ENCODE peak calls at places on chromosomes 2 and 18, in six cellular contexts. One of them, this sample, is unnamed.

GRCh38 chr2:47867205-47867604 is 39.1 kb downstream of the FBXO11 start:
- DNase-seq in WERI-Rb-1: no peak
- DNase-seq in neural crest cell: no peak
- DNase-seq in ovary: no peak
- DNase-seq in fibroblast of lung: peak
- DNase-seq in BE2C: peak
- DNase-seq in this sample: no peak

GRCh38 chr2:241315879-241316700 is at the start of gene SEPTIN2:
- DNase-seq in WERI-Rb-1: peak
- DNase-seq in ovary: peak
- DNase-seq in neural crest cell: peak
- DNase-seq in BE2C: no peak
- DNase-seq in fibroblast of lung: peak
- DNase-seq in this sample: peak

GRCh38 chr2:187054501-187055319 is 205.7 kb upstream of the ZSWIM2 start:
- DNase-seq in neural crest cell: no peak
- DNase-seq in BE2C: no peak
- DNase-seq in ovary: no peak
- DNase-seq in fibroblast of lung: no peak
- DNase-seq in WERI-Rb-1: peak
- DNase-seq in this sample: peak

GRCh38 chr2:110783474-110783873 is 51.1 kb downstream of the ACOXL start:
- DNase-seq in neural crest cell: no peak
- DNase-seq in WERI-Rb-1: no peak
- DNase-seq in fibroblast of lung: no peak
- DNase-seq in ovary: no peak
- DNase-seq in BE2C: no peak
- DNase-seq in this sample: no peak

GRCh38 chr2:118032169-118033013 is 18.5 kb upstream of the CCDC93 start:
- DNase-seq in ovary: peak
- DNase-seq in BE2C: peak
- DNase-seq in neural crest cell: peak
- DNase-seq in fibroblast of lung: peak
- DNase-seq in WERI-Rb-1: peak
- DNase-seq in this sample: peak

GRCh38 chr18:27861539-27861938 is 315.4 kb downstream of the CDH2 start:
- DNase-seq in BE2C: peak
- DNase-seq in neural crest cell: no peak
- DNase-seq in WERI-Rb-1: peak
- DNase-seq in ovary: no peak
- DNase-seq in fibroblast of lung: no peak
- DNase-seq in this sample: no peak

GRCh38 chr2:132701810-132702209 is 31.8 kb upstream of the LYPD1 start:
- DNase-seq in ovary: no peak
- DNase-seq in BE2C: no peak
- DNase-seq in fibroblast of lung: peak
- DNase-seq in WERI-Rb-1: no peak
- DNase-seq in neural crest cell: no peak
- DNase-seq in this sample: no peak

GRCh38 chr18:79588636-79589481 is 90.7 kb upstream of the CTDP1 start:
- DNase-seq in ovary: peak
- DNase-seq in fibroblast of lung: peak
- DNase-seq in neural crest cell: no peak
- DNase-seq in BE2C: no peak
- DNase-seq in WERI-Rb-1: no peak
- DNase-seq in this sample: peak

GRCh38 chr2:23330214-23330613 is 54.8 kb upstream of the KLHL29 start:
- DNase-seq in WERI-Rb-1: peak
- DNase-seq in ovary: no peak
- DNase-seq in BE2C: no peak
- DNase-seq in fibroblast of lung: no peak
- DNase-seq in neural crest cell: peak
- DNase-seq in this sample: peak

GRCh38 chr2:207245526-207245925 is 79.8 kb upstream of the KLF7 start:
- DNase-seq in BE2C: no peak
- DNase-seq in neural crest cell: no peak
- DNase-seq in ovary: no peak
- DNase-seq in WERI-Rb-1: no peak
- DNase-seq in fibroblast of lung: no peak
- DNase-seq in this sample: peak

GRCh38 chr2:25380586-25381360 is 39.0 kb upstream of the DNMT3A start:
- DNase-seq in neural crest cell: no peak
- DNase-seq in WERI-Rb-1: peak
- DNase-seq in ovary: no peak
- DNase-seq in fibroblast of lung: no peak
- DNase-seq in BE2C: no peak
- DNase-seq in this sample: no peak

GRCh38 chr2:127174977-127175376 is 45.1 kb downstream of the CYP27C1 start:
- DNase-seq in ovary: peak
- DNase-seq in WERI-Rb-1: peak
- DNase-seq in fibroblast of lung: no peak
- DNase-seq in BE2C: peak
- DNase-seq in neural crest cell: no peak
- DNase-seq in this sample: no peak

GRCh38 chr2:147173186-147173575 is 671.6 kb upstream of the ACVR2A start:
- DNase-seq in BE2C: no peak
- DNase-seq in ovary: no peak
- DNase-seq in WERI-Rb-1: no peak
- DNase-seq in neural crest cell: no peak
- DNase-seq in fibroblast of lung: peak
- DNase-seq in this sample: no peak

GRCh38 chr2:227234432-227234831 is 70.0 kb downstream of the COL4A3 start:
- DNase-seq in neural crest cell: no peak
- DNase-seq in BE2C: no peak
- DNase-seq in ovary: no peak
- DNase-seq in WERI-Rb-1: no peak
- DNase-seq in fibroblast of lung: no peak
- DNase-seq in this sample: no peak

GRCh38 chr2:145116834-145117233 is 596.9 kb upstream of the ZEB2 start:
- DNase-seq in ovary: no peak
- DNase-seq in WERI-Rb-1: no peak
- DNase-seq in neural crest cell: no peak
- DNase-seq in fibroblast of lung: no peak
- DNase-seq in BE2C: no peak
- DNase-seq in this sample: no peak

GRCh38 chr2:147449323-147450080 is 395.3 kb upstream of the ACVR2A start:
- DNase-seq in WERI-Rb-1: no peak
- DNase-seq in fibroblast of lung: peak
- DNase-seq in neural crest cell: no peak
- DNase-seq in BE2C: no peak
- DNase-seq in ovary: no peak
- DNase-seq in this sample: peak

GRCh38 chr2:224595518-224595917 is 10.4 kb upstream of the CUL3 start:
- DNase-seq in BE2C: no peak
- DNase-seq in WERI-Rb-1: no peak
- DNase-seq in neural crest cell: no peak
- DNase-seq in fibroblast of lung: no peak
- DNase-seq in ovary: no peak
- DNase-seq in this sample: no peak

GRCh38 chr2:216274194-216274593 is 98.1 kb downstream of the MARCHF4 start:
- DNase-seq in fibroblast of lung: peak
- DNase-seq in ovary: no peak
- DNase-seq in BE2C: no peak
- DNase-seq in WERI-Rb-1: no peak
- DNase-seq in neural crest cell: no peak
- DNase-seq in this sample: no peak
- TF ChIP-seq CTCF in fibroblast of lung: no peak
- TF ChIP-seq CTCF in ovary: no peak
- TF ChIP-seq CTCF in BE2C: no peak
- TF ChIP-seq CTCF in WERI-Rb-1: no peak
- TF ChIP-seq CTCF in neural crest cell: no peak
- TF ChIP-seq CTCF in this sample: no peak

DNA sequence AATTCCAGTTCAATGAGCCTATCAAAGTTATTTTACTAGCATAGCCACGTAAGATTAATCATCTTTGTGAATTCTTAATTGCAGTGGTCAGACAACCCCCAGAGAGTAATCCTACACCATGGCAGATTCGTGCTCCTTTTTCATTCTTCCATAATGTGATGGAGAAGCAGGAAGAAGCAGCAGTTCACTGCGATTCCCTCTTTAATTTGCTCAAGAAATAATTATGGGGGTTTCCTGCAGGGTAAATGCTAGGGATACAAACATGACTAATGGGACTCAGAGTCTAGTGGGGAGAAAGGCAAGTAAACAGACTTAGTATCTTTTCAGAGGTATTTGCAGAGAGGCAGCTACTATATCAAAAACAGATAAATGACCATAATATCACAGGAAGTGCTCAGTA is 175.8 kb upstream of the HNRNPA3 start:
- DNase-seq in ovary: no peak
- DNase-seq in WERI-Rb-1: no peak
- DNase-seq in BE2C: no peak
- DNase-seq in fibroblast of lung: no peak
- DNase-seq in neural crest cell: no peak
- DNase-seq in this sample: no peak
- TF ChIP-seq CTCF in ovary: no peak
- TF ChIP-seq CTCF in WERI-Rb-1: no peak
- TF ChIP-seq CTCF in BE2C: no peak
- TF ChIP-seq CTCF in fibroblast of lung: no peak
- TF ChIP-seq CTCF in neural crest cell: no peak
- TF ChIP-seq CTCF in this sample: no peak

DNA sequence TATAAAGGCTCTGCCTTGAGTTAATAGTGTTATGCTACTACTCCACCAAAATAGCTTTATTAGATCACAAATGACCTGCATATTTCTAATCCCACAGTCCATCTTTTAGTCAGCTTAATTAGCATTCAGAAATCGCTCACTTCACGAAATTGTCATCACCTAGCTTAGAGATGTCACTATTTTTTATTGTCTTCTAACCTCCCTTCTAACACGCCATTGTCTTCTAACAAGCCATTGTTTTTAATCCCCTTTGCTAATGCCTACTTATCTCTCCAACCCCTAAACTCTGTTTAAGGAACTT is 97.1 kb downstream of the EPB41L5 start:
- DNase-seq in fibroblast of lung: no peak
- DNase-seq in ovary: no peak
- DNase-seq in neural crest cell: no peak
- DNase-seq in WERI-Rb-1: no peak
- DNase-seq in BE2C: no peak
- DNase-seq in this sample: no peak
- TF ChIP-seq CTCF in fibroblast of lung: no peak
- TF ChIP-seq CTCF in ovary: no peak
- TF ChIP-seq CTCF in neural crest cell: no peak
- TF ChIP-seq CTCF in WERI-Rb-1: no peak
- TF ChIP-seq CTCF in BE2C: no peak
- TF ChIP-seq CTCF in this sample: no peak

GRCh38 chr2:11856095-11856494 is 109.7 kb downstream of the LPIN1 start:
- DNase-seq in fibroblast of lung: no peak
- DNase-seq in BE2C: no peak
- DNase-seq in neural crest cell: no peak
- DNase-seq in ovary: no peak
- DNase-seq in WERI-Rb-1: no peak
- DNase-seq in this sample: no peak
- TF ChIP-seq CTCF in fibroblast of lung: no peak
- TF ChIP-seq CTCF in BE2C: no peak
- TF ChIP-seq CTCF in neural crest cell: no peak
- TF ChIP-seq CTCF in ovary: no peak
- TF ChIP-seq CTCF in WERI-Rb-1: no peak
- TF ChIP-seq CTCF in this sample: no peak

GRCh38 chr18:13313006-13313661 is 94.6 kb downstream of the LDLRAD4 start:
- DNase-seq in neural crest cell: no peak
- DNase-seq in WERI-Rb-1: no peak
- DNase-seq in fibroblast of lung: no peak
- DNase-seq in ovary: no peak
- DNase-seq in BE2C: no peak
- DNase-seq in this sample: no peak
- TF ChIP-seq CTCF in neural crest cell: no peak
- TF ChIP-seq CTCF in WERI-Rb-1: no peak
- TF ChIP-seq CTCF in fibroblast of lung: no peak
- TF ChIP-seq CTCF in ovary: no peak
- TF ChIP-seq CTCF in BE2C: no peak
- TF ChIP-seq CTCF in this sample: no peak

This sample was measured in endodermal cell.